ENCODE peak calls at places on chromosomes 6 and 20, in six cellular contexts. N is ascending aorta, B is GM23338, J is brain microvascular endothelial cell, Z is fibroblast of pulmonary artery, A is HFFc6. L is an unnamed sample.

GRCh38 chr6:170132011-170132521 is 158.8 kb downstream of the DLL1 start:
- DNase-seq in N (no peak), B (no peak), J (no peak), Z (no peak), A (no peak), L (no peak)

GRCh38 chr20:313402-313801 is 11.9 kb upstream of the SOX12 start:
- DNase-seq in N (no peak), B (no peak), J (no peak), Z (no peak), A (no peak), L (no peak)

GRCh38 chr20:44678247-44678646 is 26.7 kb upstream of the ADA start:
- DNase-seq in N (no peak), B (no peak), J (no peak), Z (no peak), A (no peak), L (no peak)

GRCh38 chr6:1524040-1524480 is 85.7 kb upstream of the FOXC1 start:
- DNase-seq in N (peak), B (peak), J (peak), Z (peak), A (no peak), L (peak)

GRCh38 chr6:135089901-135090300 is 35.3 kb upstream of the HBS1L start:
- DNase-seq in N (no peak), B (no peak), J (no peak), Z (no peak), A (no peak), L (no peak)

GRCh38 chr6:43391448-43392031 is 22.1 kb upstream of the ZNF318 start:
- DNase-seq in N (no peak), B (no peak), J (no peak), Z (no peak), A (no peak), L (peak)

GRCh38 chr6:29011276-29011734 is 6.2 kb upstream of the ZNF311 start:
- DNase-seq in N (no peak), B (peak), J (peak), Z (peak), A (peak), L (peak)

GRCh38 chr6:72653032-72653431 is 31.2 kb downstream of the KCNQ5 start:
- DNase-seq in N (no peak), B (no peak), J (no peak), Z (no peak), A (no peak), L (no peak)

GRCh38 chr6:118843685-118844390 is 50.1 kb upstream of the ASF1A start:
- DNase-seq in N (no peak), B (no peak), J (peak), Z (peak), A (no peak), L (no peak)

GRCh38 chr6:37592085-37592698 is 92.5 kb upstream of the CCDC167 start:
- DNase-seq in N (no peak), B (no peak), J (no peak), Z (no peak), A (no peak), L (no peak)

GRCh38 chr6:22099923-22100322 is 196.9 kb downstream of the PRL start:
- DNase-seq in N (no peak), B (no peak), J (no peak), Z (no peak), A (no peak), L (no peak)

GRCh38 chr20:35279040-35279439 is 1.1 kb upstream of the MMP24OS start:
- DNase-seq in N (no peak), B (no peak), J (no peak), Z (no peak), A (peak), L (no peak)

GRCh38 chr6:167744681-167745659 is 81.7 kb upstream of the AFDN start:
- DNase-seq in N (no peak), B (no peak), J (no peak), Z (no peak), A (no peak), L (peak)

GRCh38 chr6:157461000-157461915 is 80.3 kb downstream of the ZDHHC14 start:
- DNase-seq in N (no peak), B (peak), J (peak), Z (peak), A (peak), L (no peak)

GRCh38 chr6:112906737-112907136 is 559.6 kb downstream of the RFPL4B start:
- DNase-seq in N (no peak), B (no peak), J (peak), Z (peak), A (peak), L (peak)

GRCh38 chr6:39897699-39898098 is 36.6 kb downstream of the MOCS1 start:
- DNase-seq in N (no peak), B (peak), J (no peak), Z (no peak), A (no peak), L (no peak)

GRCh38 chr6:43250992-43251373 is 7.7 kb downstream of the TTBK1 start:
- DNase-seq in N (no peak), B (no peak), J (peak), Z (no peak), A (no peak), L (no peak)

GRCh38 chr6:12158686-12159415 is 131.3 kb upstream of the EDN1 start:
- DNase-seq in N (no peak), B (no peak), J (no peak), Z (no peak), A (no peak), L (no peak)

GRCh38 chr6:152378154-152378553 is 259.0 kb downstream of the SYNE1 start:
- DNase-seq in N (no peak), B (no peak), J (peak), Z (peak), A (peak), L (peak)

GRCh38 chr6:146190581-146190980 is 161.7 kb downstream of the GRM1 start:
- DNase-seq in N (no peak), B (no peak), J (no peak), Z (no peak), A (no peak), L (no peak)

GRCh38 chr6:4371207-4371921 is 236.0 kb upstream of the ECI2 start:
- DNase-seq in N (no peak), B (no peak), J (peak), Z (peak), A (peak), L (peak)

GRCh38 chr6:143529095-143529494 is 17.6 kb upstream of the FUCA2 start:
- DNase-seq in N (no peak), B (peak), J (no peak), Z (no peak), A (no peak), L (no peak)

GRCh38 chr20:32456869-32457421 is 98.8 kb downstream of the ASXL1 start:
- DNase-seq in N (no peak), B (peak), J (no peak), Z (peak), A (peak), L (peak)

GRCh38 chr6:36947570-36948351 is 6.8 kb upstream of the PI16 start:
- DNase-seq in N (no peak), B (no peak), J (no peak), Z (no peak), A (no peak), L (no peak)

GRCh38 chr6:45923831-45924391 is 91.7 kb downstream of the CLIC5 start:
- DNase-seq in N (no peak), B (no peak), J (peak), Z (no peak), A (peak), L (peak)

GRCh38 chr6:129936329-129937165 is 75.4 kb upstream of the TMEM244 start:
- DNase-seq in N (no peak), B (peak), J (peak), Z (peak), A (peak), L (peak)

GRCh38 chr6:138504764-138505689 is 5.7 kb upstream of the NHSL1 start:
- DNase-seq in N (no peak), B (no peak), J (no peak), Z (no peak), A (no peak), L (no peak)

GRCh38 chr6:137637161-137637560 is 143.0 kb upstream of the OLIG3 start:
- DNase-seq in N (no peak), B (no peak), J (peak), Z (peak), A (peak), L (peak)

GRCh38 chr6:125748534-125749111 is 809 bp upstream of the HEY2 start:
- DNase-seq in N (no peak), B (no peak), J (peak), Z (no peak), A (no peak), L (peak)

GRCh38 chr20:63520939-63521601 is 505 bp downstream of the PPDPF start:
- DNase-seq in N (no peak), B (peak), J (peak), Z (peak), A (peak), L (peak)

GRCh38 chr20:46799781-46800180 is 90.3 kb downstream of the SLC2A10 start:
- DNase-seq in N (no peak), B (no peak), J (no peak), Z (no peak), A (no peak), L (no peak)

GRCh38 chr6:152220785-152221184 is 413.3 kb downstream of the ESR1 start:
- DNase-seq in N (no peak), B (no peak), J (no peak), Z (no peak), A (no peak), L (no peak)

GRCh38 chr6:108027594-108027993 is 46.9 kb downstream of the OSTM1 start:
- DNase-seq in N (no peak), B (peak), J (no peak), Z (peak), A (no peak), L (no peak)

DNA sequence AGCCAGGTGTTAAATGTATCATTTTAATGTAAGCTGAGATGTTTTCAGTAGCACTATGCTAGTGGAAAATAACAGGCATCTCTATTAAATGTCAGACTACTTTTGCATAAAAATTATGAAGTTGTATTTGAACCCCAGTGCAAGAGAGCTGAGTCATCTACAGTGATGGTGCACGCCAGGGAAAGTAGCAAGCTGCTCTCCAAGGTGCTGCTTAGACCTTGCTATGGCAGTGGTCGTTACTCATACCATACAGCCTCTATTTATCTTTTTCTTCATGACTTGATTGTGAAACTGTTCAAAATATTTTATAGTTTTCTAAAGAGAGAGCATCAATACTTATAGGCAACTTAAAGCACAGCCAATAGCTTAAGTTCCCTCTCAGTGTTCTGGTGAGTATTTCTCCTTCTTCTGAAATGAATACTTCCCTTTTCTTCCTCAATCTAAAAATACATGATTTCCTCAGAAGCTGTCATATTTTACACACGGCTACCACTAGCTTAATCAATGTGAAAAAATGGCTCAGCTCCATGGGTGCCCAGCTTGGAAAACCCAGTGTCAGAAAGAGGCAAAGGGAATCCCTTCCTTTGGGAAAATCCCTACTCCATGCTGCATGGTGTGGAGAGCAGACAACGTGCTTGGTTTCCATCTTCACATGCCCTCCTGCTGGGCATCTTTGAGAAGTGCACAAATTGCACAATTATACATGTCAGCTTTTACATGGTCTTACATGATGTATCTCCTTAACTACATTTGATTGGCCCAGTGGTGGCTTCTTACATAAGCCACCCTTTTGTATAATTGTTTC is 105.6 kb downstream of the ELOVL4 start:
- DNase-seq in N (no peak), B (peak), J (peak), Z (peak), A (no peak), L (no peak)
- TF ChIP-seq CTCF in N (no peak), B (no peak), J (no peak), Z (no peak), A (no peak), L (no peak)

GRCh38 chr20:52794853-52795252 is 177.3 kb upstream of the TSHZ2 start:
- DNase-seq in N (no peak), B (no peak), J (no peak), Z (no peak), A (no peak), L (no peak)

GRCh38 chr20:52789716-52790115 is 182.4 kb upstream of the TSHZ2 start:
- DNase-seq in N (no peak), B (no peak), J (no peak), Z (no peak), A (no peak), L (no peak)

GRCh38 chr20:52785678-52786077 is 186.5 kb upstream of the TSHZ2 start:
- DNase-seq in N (no peak), B (no peak), J (no peak), Z (peak), A (no peak), L (no peak)

GRCh38 chr20:52793339-52793963 is 178.7 kb upstream of the TSHZ2 start:
- DNase-seq in N (no peak), B (no peak), J (no peak), Z (no peak), A (no peak), L (no peak)

DNA sequence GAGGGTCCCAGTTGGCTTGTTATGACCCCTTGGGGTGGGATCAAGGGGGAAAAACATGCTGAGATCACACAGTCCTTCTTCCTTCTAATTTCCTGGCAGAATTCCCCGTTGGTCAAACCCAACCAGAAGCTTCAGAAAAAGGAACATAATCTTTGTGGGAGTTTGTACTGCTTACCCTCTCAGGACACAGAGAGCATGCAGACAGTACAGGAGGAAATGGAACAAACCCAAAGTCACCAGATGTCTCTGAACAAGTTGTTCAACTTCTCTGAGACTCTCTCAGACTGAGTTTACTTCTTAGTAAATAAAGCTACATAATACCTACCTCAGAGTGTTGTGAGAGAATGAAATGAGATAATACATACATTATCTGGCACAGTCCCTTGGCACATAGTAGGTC is 181.1 kb upstream of the TSHZ2 start:
- DNase-seq in N (no peak), B (no peak), J (no peak), Z (no peak), A (no peak), L (no peak)
- TF ChIP-seq CTCF in N (no peak), B (no peak), J (no peak), Z (no peak), A (no peak), L (no peak)

DNA sequence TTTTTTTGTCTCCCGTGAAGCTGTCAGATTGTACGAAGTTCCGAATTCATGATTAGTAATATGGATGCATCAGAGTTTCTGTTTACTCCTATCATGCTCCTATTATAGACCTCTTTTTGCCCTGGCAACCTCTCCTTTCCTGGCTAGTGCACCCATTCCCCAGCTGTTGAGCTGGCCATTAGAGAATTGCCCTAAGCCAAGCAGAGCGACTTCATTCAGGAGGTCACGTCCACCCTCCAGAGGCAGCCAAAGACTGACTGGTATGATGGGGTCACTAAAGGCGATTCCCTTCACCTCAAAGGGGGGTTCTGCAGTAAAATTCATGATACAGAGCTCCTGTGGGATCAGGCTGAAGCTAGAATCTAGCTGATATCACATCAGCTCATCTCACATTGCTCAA is 351.9 kb downstream of the BTBD3 start:
- DNase-seq in N (no peak), B (no peak), J (no peak), Z (no peak), A (no peak), L (no peak)
- TF ChIP-seq CTCF in N (no peak), B (no peak), J (no peak), Z (no peak), A (no peak), L (no peak)

DNA sequence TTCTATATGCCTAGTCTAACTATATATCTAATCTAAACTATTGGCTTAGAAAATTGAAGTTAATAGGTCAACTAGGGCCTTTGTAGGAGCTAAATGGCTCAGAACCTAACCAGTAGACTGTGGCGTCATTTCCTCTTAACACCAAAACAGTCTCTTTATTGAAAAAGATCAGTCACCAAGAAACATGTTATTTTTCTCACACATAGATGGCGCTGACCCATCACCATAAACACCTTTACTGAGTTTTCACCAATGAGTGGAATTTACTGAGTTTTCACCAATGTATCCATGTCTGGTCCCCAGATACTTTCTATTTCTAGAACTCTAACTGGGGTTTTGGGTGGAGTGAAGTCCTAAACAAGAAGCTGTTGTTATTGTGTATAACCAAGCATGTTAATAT is 636.0 kb downstream of the BCKDHB start:
- DNase-seq in N (no peak), B (peak), J (peak), Z (peak), A (peak), L (peak)
- TF ChIP-seq CTCF in N (no peak), B (peak), J (peak), Z (peak), A (peak), L (peak)

GRCh38 chr6:53651764-53652401 is 13.7 kb downstream of the KLHL31 start:
- DNase-seq in N (peak), B (peak), J (peak), Z (peak), A (no peak), L (peak)
- TF ChIP-seq CTCF in N (peak), B (no peak), J (peak), Z (peak), A (no peak), L (peak)

L was measured in fibroblast of villous mesenchyme.